ENCODE peak calls at places on chromosomes 5 and 9, in eight cellular contexts. M, Q, L, G, C, I, J and V are unnamed samples.
A peak's percentile ranks its signal among the peaks of the same experiment; 100 is the strongest.

GRCh38 chr9:124078641-124079040 is 67.1 kb downstream of the LHX2 start:
- DNase-seq in L (no peak), M (peak; percentile 45), G (peak; percentile 39), C (peak; percentile 16), J (no peak), I (peak; percentile 23), Q (no peak), V (no peak)

GRCh38 chr5:122805481-122805880 is 30.6 kb downstream of the SNX2 start:
- DNase-seq in Q (peak; percentile 30), G (peak; percentile 62), I (no peak), C (peak; percentile 43), M (peak; percentile 8), L (peak; percentile 21), J (no peak), V (no peak)

GRCh38 chr5:147508711-147509040 is 1.2 kb downstream of the DPYSL3 start:
- DNase-seq in G (peak; percentile 52), M (no peak), C (peak; percentile 40), I (no peak), J (no peak), L (no peak), Q (no peak), V (no peak)

GRCh38 chr9:137723396-137724113 is 104.8 kb downstream of the EHMT1 start:
- DNase-seq in L (no peak), C (no peak), I (no peak), J (no peak), G (no peak), M (no peak), Q (no peak), V (no peak)

GRCh38 chr5:169050146-169050571 is 250.8 kb downstream of the SLIT3 start:
- DNase-seq in L (peak; percentile 49), C (peak; percentile 77), M (peak; percentile 42), I (peak; percentile 4), J (no peak), Q (no peak), G (no peak), V (no peak)

GRCh38 chr5:131789765-131790164 is 7.1 kb downstream of the FNIP1 start:
- DNase-seq in Q (no peak), J (no peak), I (no peak), G (no peak), L (no peak), M (no peak), C (no peak), V (no peak)

GRCh38 chr9:16885896-16886295 is 15.4 kb upstream of the BNC2 start:
- DNase-seq in G (no peak), C (no peak), L (no peak), M (no peak), Q (peak; percentile 44), J (no peak), I (no peak), V (no peak)

GRCh38 chr5:58264276-58264675 is 195.6 kb downstream of the PLK2 start:
- DNase-seq in G (no peak), M (no peak), I (no peak), J (no peak), L (no peak), Q (no peak), C (no peak), V (no peak)

GRCh38 chr5:67221487-67222242 is 25.1 kb upstream of the CD180 start:
- DNase-seq in M (no peak), J (no peak), I (no peak), G (no peak), L (no peak), C (no peak), Q (no peak), V (no peak)

GRCh38 chr5:141795421-141795820 is 82.8 kb downstream of the PCDH1 start:
- DNase-seq in M (no peak), G (no peak), L (no peak), J (no peak), Q (no peak), I (no peak), C (no peak), V (no peak)

GRCh38 chr5:120055858-120056257 is 408.2 kb upstream of the PRR16 start:
- DNase-seq in J (no peak), L (peak; percentile 44), Q (peak; percentile 34), M (peak; percentile 36), G (peak; percentile 90), I (peak; percentile 68), C (peak; percentile 84), V (no peak)

GRCh38 chr9:123637940-123638634 is 282.1 kb downstream of the CRB2 start:
- DNase-seq in J (no peak), L (peak; percentile 1), C (no peak), I (peak; percentile 45), M (peak; percentile 8), Q (peak; percentile 78), G (no peak), V (no peak)

GRCh38 chr5:145804701-145805100 is 30.4 kb downstream of the PRELID2 start:
- DNase-seq in C (no peak), G (no peak), M (no peak), Q (no peak), I (no peak), L (no peak), J (no peak), V (no peak)

GRCh38 chr9:32823101-32823500 is 39.8 kb downstream of the TMEM215 start:
- DNase-seq in G (no peak), M (no peak), I (no peak), C (no peak), L (no peak), J (no peak), Q (no peak), V (no peak)

GRCh38 chr5:90548069-90548593 is 10.5 kb upstream of the ADGRV1 start:
- DNase-seq in I (no peak), J (no peak), C (no peak), M (peak; percentile 15), Q (peak; percentile 6), G (no peak), L (no peak), V (no peak)

GRCh38 chr5:141506381-141507155 is 17.7 kb downstream of the PCDHGC5 start:
- DNase-seq in L (no peak), Q (no peak), M (no peak), C (no peak), J (no peak), G (no peak), I (no peak), V (no peak)

GRCh38 chr9:127064335-127064734 is 58.1 kb downstream of the ANGPTL2 start:
- DNase-seq in C (no peak), G (no peak), J (no peak), L (no peak), Q (no peak), M (no peak), I (no peak), V (no peak)

GRCh38 chr5:102532126-102532525 is 33.3 kb upstream of the SLCO6A1 start:
- DNase-seq in J (no peak), I (peak; percentile 60), L (no peak), C (peak; percentile 88), G (no peak), M (peak; percentile 26), Q (no peak), V (no peak)

GRCh38 chr5:102537011-102537410 is 38.2 kb upstream of the SLCO6A1 start:
- DNase-seq in I (no peak), C (no peak), J (no peak), L (no peak), Q (no peak), M (no peak), G (no peak), V (no peak)

GRCh38 chr5:102539598-102539997 is 40.8 kb upstream of the SLCO6A1 start:
- DNase-seq in Q (no peak), M (no peak), J (no peak), L (no peak), G (no peak), C (no peak), I (peak; percentile 23), V (no peak)

GRCh38 chr5:102540251-102540812 is 41.5 kb upstream of the SLCO6A1 start:
- DNase-seq in M (no peak), Q (no peak), G (no peak), C (no peak), J (no peak), L (no peak), I (no peak), V (no peak)

DNA sequence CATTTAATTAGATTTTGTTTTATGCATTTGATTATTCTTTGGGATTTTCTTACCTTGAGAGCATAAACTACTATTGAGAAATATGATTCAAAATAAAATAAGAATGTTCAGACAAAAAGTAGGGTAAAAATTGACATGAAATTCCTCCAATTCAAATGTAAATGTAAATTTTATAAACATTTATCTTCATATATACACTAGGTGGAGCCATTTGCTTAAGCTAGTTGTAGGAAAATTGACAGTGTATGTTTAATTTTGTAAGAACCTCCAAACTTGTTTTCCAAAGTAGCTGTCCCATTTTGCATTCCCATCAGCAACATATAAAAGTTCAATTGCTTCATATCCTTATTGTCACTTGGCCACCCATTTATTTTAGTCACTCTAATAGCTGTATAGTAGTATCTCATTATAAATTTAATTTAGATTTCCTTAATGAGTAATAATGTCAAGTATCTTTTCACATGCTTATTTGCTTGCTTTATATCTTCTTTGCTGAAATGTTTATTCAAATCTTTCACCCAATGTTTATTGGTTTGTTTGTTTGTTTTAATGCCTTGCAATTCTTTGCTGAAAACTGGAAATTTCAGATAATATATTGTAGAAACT is 37.6 kb upstream of the SLCO6A1 start:
- DNase-seq in J (no peak), L (no peak), C (peak; percentile 42), M (no peak), I (peak; percentile 36), Q (peak; percentile 11), G (peak; percentile 47), V (no peak)
- TF ChIP-seq CTCF in J (no peak), L (peak; percentile 32), C (peak; percentile 47), M (peak; percentile 28), I (peak; percentile 26), Q (no peak), G (peak; percentile 5), V (no peak)

GRCh38 chr5:139038618-139039305 is 159.4 kb downstream of the SIL1 start:
- DNase-seq in J (no peak), G (no peak), Q (peak; percentile 4), C (no peak), L (no peak), M (no peak), I (no peak), V (no peak)
- TF ChIP-seq CTCF in J (no peak), G (no peak), Q (no peak), C (no peak), L (no peak), M (no peak), I (peak; percentile 10), V (no peak)

DNA sequence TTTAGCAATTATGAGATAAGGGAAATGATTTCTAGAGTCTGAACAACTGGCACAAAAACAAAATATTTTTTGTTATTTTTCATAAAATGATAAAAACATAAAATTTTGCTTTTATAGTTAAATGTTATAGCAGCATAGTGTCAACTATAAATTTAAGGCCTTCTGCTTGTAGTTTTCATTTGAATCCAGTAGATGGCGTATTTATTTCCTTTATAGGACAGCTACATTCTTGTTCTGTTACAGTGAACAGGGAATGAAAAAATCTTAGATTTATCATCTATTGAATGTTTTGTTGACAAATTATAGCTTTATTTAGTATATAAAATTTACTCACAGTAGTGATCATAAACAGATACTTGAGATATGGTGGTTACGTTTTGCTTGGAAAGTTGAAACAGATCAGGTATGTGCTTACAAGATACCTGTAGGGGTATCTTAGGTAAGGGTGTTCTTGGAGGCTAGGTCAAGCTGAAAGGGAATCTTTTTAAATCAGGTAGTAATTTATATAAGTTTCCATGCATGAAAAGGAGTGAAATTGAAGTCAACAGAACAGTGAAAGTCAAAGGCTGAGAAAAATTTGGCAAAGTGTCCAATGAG is 239.3 kb upstream of the GRIN3A start:
- DNase-seq in I (peak; percentile 30), L (no peak), G (peak; percentile 23), C (peak; percentile 30), J (no peak), Q (peak; percentile 13), M (no peak), V (no peak)
- TF ChIP-seq CTCF in I (peak; percentile 45), L (peak; percentile 29), G (no peak), C (peak; percentile 47), J (peak; percentile 43), Q (peak; percentile 2), M (peak; percentile 55), V (peak; percentile 55)

GRCh38 chr9:99299214-99300102 is 77.4 kb downstream of the SEC61B start:
- DNase-seq in G (peak; percentile 77), Q (peak; percentile 39), I (peak; percentile 49), C (peak; percentile 70), J (no peak), M (peak; percentile 58), L (peak; percentile 37), V (no peak)
- TF ChIP-seq CTCF in G (peak; percentile 25), Q (peak; percentile 1), I (peak; percentile 8), C (peak; percentile 19), J (no peak), M (peak; percentile 15), L (peak; percentile 13), V (peak; percentile 51)